ENCODE peak calls at places on chromosome 13, in ten cellular contexts. G is AG08395, S is iris pigment epithelial cell, O is cardiac fibroblast, V is NCI-H1105 treated with DMSO at 0.1 percent for 48 hours, Y is Daoy, Q is tibial artery, B is HEK293T, W is progenitor cell of endocrine pancreas, U is immature natural killer cell. X is an unnamed sample.
A peak's percentile ranks its signal among the peaks of the same experiment; 100 is the strongest.

GRCh38 chr13:44576396-44577235 is 486 bp upstream of the TSC22D1 start:
- DNase-seq in G (peak; percentile 16), V (no peak), W (no peak), Y (peak; percentile 9), Q (no peak), B (peak; percentile 29), U (no peak), S (no peak), O (no peak), X (no peak)

GRCh38 chr13:37690361-37690760 is 91.8 kb upstream of the POSTN start:
- DNase-seq in Q (no peak), S (peak; percentile 57), O (no peak), V (no peak), Y (no peak), W (no peak), U (no peak), B (no peak), G (no peak), X (no peak)

GRCh38 chr13:32136061-32136460 is 104.5 kb downstream of the FRY start:
- DNase-seq in U (no peak), V (no peak), W (no peak), Y (no peak), B (no peak), S (no peak), Q (no peak), G (no peak), O (no peak), X (no peak)

GRCh38 chr13:66137384-66137783 is 1092.8 kb downstream of the PCDH9 start:
- DNase-seq in G (no peak), W (no peak), S (no peak), O (no peak), B (no peak), Y (no peak), Q (no peak), U (no peak), V (no peak), X (no peak)

GRCh38 chr13:26220575-26220974 is 1.5 kb downstream of the RNF6 start:
- DNase-seq in G (no peak), Y (peak; percentile 29), U (no peak), V (no peak), W (no peak), S (peak; percentile 85), Q (no peak), O (peak; percentile 68), B (no peak), X (peak; percentile 64)

GRCh38 chr13:24618219-24618955 is 61.8 kb upstream of the ATP12A start:
- DNase-seq in W (no peak), U (peak; percentile 95), B (no peak), O (no peak), S (peak; percentile 9), V (no peak), Y (peak; percentile 28), G (no peak), Q (no peak), X (no peak)

GRCh38 chr13:79671420-79671819 is 190.5 kb downstream of the NDFIP2 start:
- DNase-seq in Y (no peak), G (no peak), O (no peak), B (no peak), V (no peak), W (no peak), S (no peak), Q (no peak), U (no peak), X (no peak)

GRCh38 chr13:46403851-46404731 is 17.0 kb upstream of the RUBCNL start:
- DNase-seq in G (no peak), U (peak; percentile 57), V (no peak), O (no peak), W (no peak), Q (no peak), Y (no peak), S (no peak), B (no peak), X (no peak)

GRCh38 chr13:89465366-89465765 is 1794.2 kb downstream of the SLITRK5 start:
- DNase-seq in Q (no peak), Y (no peak), V (no peak), S (peak; percentile 81), U (no peak), O (peak; percentile 10), G (no peak), W (no peak), B (no peak), X (no peak)

GRCh38 chr13:41645313-41645712 is 188.0 kb downstream of the RGCC start:
- DNase-seq in V (no peak), Y (peak; percentile 17), G (peak; percentile 85), S (peak; percentile 95), B (no peak), W (no peak), Q (peak; percentile 79), U (no peak), O (peak; percentile 95), X (peak; percentile 85)

GRCh38 chr13:30504081-30504480 is 38.3 kb upstream of the HMGB1 start:
- DNase-seq in S (peak; percentile 63), O (peak; percentile 36), W (no peak), Y (peak; percentile 14), G (no peak), B (no peak), U (no peak), V (no peak), Q (no peak), X (no peak)

GRCh38 chr13:42651936-42652641 is 78.1 kb downstream of the TNFSF11 start:
- DNase-seq in G (no peak), S (no peak), V (no peak), Q (no peak), U (no peak), Y (no peak), O (no peak), B (no peak), W (no peak), X (no peak)

GRCh38 chr13:108944760-108945159 is 315.3 kb downstream of the MYO16 start:
- DNase-seq in V (no peak), G (peak; percentile 20), S (peak; percentile 89), W (no peak), B (no peak), Q (no peak), O (peak; percentile 82), Y (no peak), U (no peak), X (peak; percentile 36)

GRCh38 chr13:76293346-76293745 is 592.9 kb downstream of the KCTD12 start:
- DNase-seq in G (peak; percentile 46), V (no peak), B (no peak), U (no peak), O (peak; percentile 90), Y (peak; percentile 27), W (no peak), S (peak; percentile 89), Q (no peak), X (peak; percentile 25)

GRCh38 chr13:113869263-113869662 is 5.4 kb upstream of the GAS6 start:
- DNase-seq in G (no peak), V (no peak), U (no peak), Y (no peak), O (no peak), W (no peak), B (no peak), S (no peak), Q (no peak), X (no peak)

GRCh38 chr13:32147193-32147592 is 115.6 kb downstream of the FRY start:
- DNase-seq in U (no peak), G (no peak), V (no peak), O (no peak), B (no peak), Q (no peak), W (no peak), Y (no peak), S (no peak), X (no peak)

GRCh38 chr13:113532156-113532806 is 41.8 kb upstream of the DCUN1D2 start:
- DNase-seq in W (no peak), B (no peak), O (peak; percentile 36), U (no peak), V (no peak), S (no peak), Q (no peak), G (peak; percentile 56), Y (no peak), X (peak; percentile 65)

GRCh38 chr13:97319088-97319487 is 97.0 kb downstream of the MBNL2 start:
- DNase-seq in Y (no peak), V (no peak), G (no peak), S (no peak), W (no peak), U (no peak), Q (no peak), B (no peak), O (peak; percentile 31), X (no peak)

GRCh38 chr13:20525144-20525600 is 485 bp downstream of the CRYL1 start:
- DNase-seq in B (peak; percentile 8), S (no peak), V (peak; percentile 11), Q (no peak), Y (no peak), W (no peak), U (peak; percentile 18), G (no peak), O (peak; percentile 20), X (peak; percentile 15)

GRCh38 chr13:33236021-33236420 is 49.5 kb downstream of the STARD13 start:
- DNase-seq in S (peak; percentile 83), B (no peak), O (peak; percentile 92), W (no peak), Q (no peak), V (no peak), Y (no peak), G (peak; percentile 72), U (no peak), X (peak; percentile 91)

X was measured in EL.